ENCODE peak calls at places on chromosomes 13 and 19, in four cellular contexts. One of them, this sample, is unnamed.

GRCh38 chr19:45130888-45131615 is 29.7 kb downstream of the NKPD1 start:
- DNase-seq in tibial artery: no peak
- DNase-seq in ovary: no peak
- DNase-seq in stomach: peak; percentile 63
- DNase-seq in this sample: no peak

GRCh38 chr13:33105387-33106005 is 89.3 kb downstream of the KL start:
- DNase-seq in tibial artery: no peak
- DNase-seq in stomach: no peak
- DNase-seq in ovary: no peak
- DNase-seq in this sample: no peak

GRCh38 chr13:20405691-20406090 is 120.0 kb downstream of the CRYL1 start:
- DNase-seq in tibial artery: no peak
- DNase-seq in ovary: no peak
- DNase-seq in stomach: peak; percentile 18
- DNase-seq in this sample: no peak

GRCh38 chr13:95485045-95485517 is 67.4 kb upstream of the CLDN10 start:
- DNase-seq in tibial artery: no peak
- DNase-seq in stomach: no peak
- DNase-seq in ovary: no peak
- DNase-seq in this sample: no peak

GRCh38 chr13:95099541-95099940 is 201.7 kb downstream of the ABCC4 start:
- DNase-seq in tibial artery: no peak
- DNase-seq in stomach: peak; percentile 57
- DNase-seq in ovary: no peak
- DNase-seq in this sample: no peak

GRCh38 chr13:113458218-113459065 is 5.2 kb upstream of the ADPRHL1 start:
- DNase-seq in tibial artery: no peak
- DNase-seq in stomach: no peak
- DNase-seq in ovary: no peak
- DNase-seq in this sample: no peak

GRCh38 chr13:108755084-108755483 is 125.7 kb downstream of the MYO16 start:
- DNase-seq in tibial artery: no peak
- DNase-seq in ovary: no peak
- DNase-seq in stomach: no peak
- DNase-seq in this sample: no peak

GRCh38 chr19:49761249-49761624 is 1.9 kb downstream of the TSKS start:
- DNase-seq in stomach: no peak
- DNase-seq in tibial artery: no peak
- DNase-seq in ovary: no peak
- DNase-seq in this sample: no peak

GRCh38 chr19:2923510-2923909 is 21.3 kb downstream of the ZNF77 start:
- DNase-seq in ovary: no peak
- DNase-seq in tibial artery: no peak
- DNase-seq in stomach: no peak
- DNase-seq in this sample: no peak

GRCh38 chr19:911197-912033 is 1.6 kb downstream of the R3HDM4 start:
- DNase-seq in tibial artery: no peak
- DNase-seq in stomach: no peak
- DNase-seq in ovary: no peak
- DNase-seq in this sample: no peak

GRCh38 chr13:38686635-38687245 is at the start of gene FREM2:
- DNase-seq in ovary: peak; percentile 71
- DNase-seq in stomach: peak; percentile 57
- DNase-seq in tibial artery: no peak
- DNase-seq in this sample: no peak

GRCh38 chr13:65844266-65844841 is 1385.8 kb downstream of the PCDH9 start:
- DNase-seq in ovary: no peak
- DNase-seq in tibial artery: peak; percentile 59
- DNase-seq in stomach: no peak
- DNase-seq in this sample: no peak

GRCh38 chr13:111857336-111857735 is 209.6 kb upstream of the SOX1 start:
- DNase-seq in stomach: no peak
- DNase-seq in tibial artery: no peak
- DNase-seq in ovary: no peak
- DNase-seq in this sample: no peak

GRCh38 chr13:95834134-95834765 is 157.3 kb downstream of the DNAJC3 start:
- DNase-seq in tibial artery: peak; percentile 68
- DNase-seq in stomach: peak; percentile 65
- DNase-seq in ovary: peak; percentile 60
- DNase-seq in this sample: no peak

GRCh38 chr13:27556109-27556508 is 64.2 kb downstream of the LNX2 start:
- DNase-seq in tibial artery: peak; percentile 70
- DNase-seq in ovary: no peak
- DNase-seq in stomach: no peak
- DNase-seq in this sample: no peak

GRCh38 chr13:114226699-114227323 is 7.9 kb upstream of the CDC16 start:
- DNase-seq in stomach: peak; percentile 94
- DNase-seq in ovary: peak; percentile 83
- DNase-seq in tibial artery: peak; percentile 89
- DNase-seq in this sample: no peak

GRCh38 chr19:17553256-17553655 is 2.2 kb upstream of the COLGALT1 start:
- DNase-seq in stomach: no peak
- DNase-seq in ovary: peak; percentile 77
- DNase-seq in tibial artery: peak; percentile 81
- DNase-seq in this sample: no peak

GRCh38 chr13:44976196-44976595 is 13.1 kb downstream of the NUFIP1 start:
- DNase-seq in ovary: no peak
- DNase-seq in tibial artery: no peak
- DNase-seq in stomach: no peak
- DNase-seq in this sample: no peak

GRCh38 chr19:2714531-2715269 is 6.5 kb downstream of the DIRAS1 start:
- DNase-seq in ovary: no peak
- DNase-seq in stomach: no peak
- DNase-seq in tibial artery: no peak
- DNase-seq in this sample: no peak

GRCh38 chr13:22487932-22488331 is 692.8 kb upstream of the SGCG start:
- DNase-seq in ovary: no peak
- DNase-seq in stomach: no peak
- DNase-seq in tibial artery: no peak
- DNase-seq in this sample: no peak

GRCh38 chr13:21013682-21014038 is 47.7 kb downstream of the LATS2 start:
- DNase-seq in ovary: no peak
- DNase-seq in stomach: no peak
- DNase-seq in tibial artery: no peak
- DNase-seq in this sample: no peak

GRCh38 chr19:6842871-6843607 is 44.3 kb upstream of the ADGRE1 start:
- DNase-seq in tibial artery: peak; percentile 7
- DNase-seq in ovary: no peak
- DNase-seq in stomach: no peak
- DNase-seq in this sample: no peak

GRCh38 chr13:85828094-85828684 is 29.0 kb upstream of the SLITRK6 start:
- DNase-seq in ovary: no peak
- DNase-seq in stomach: no peak
- DNase-seq in tibial artery: no peak
- DNase-seq in this sample: no peak

GRCh38 chr19:13298565-13299481 is 148.6 kb downstream of the IER2 start:
- DNase-seq in tibial artery: no peak
- DNase-seq in ovary: no peak
- DNase-seq in stomach: no peak
- DNase-seq in this sample: no peak

GRCh38 chr19:4722671-4723464 is 774 bp downstream of the DPP9 start:
- DNase-seq in stomach: peak; percentile 39
- DNase-seq in tibial artery: peak; percentile 90
- DNase-seq in ovary: peak; percentile 81
- DNase-seq in this sample: no peak

GRCh38 chr13:39870197-39870746 is 214.8 kb downstream of the COG6 start:
- DNase-seq in ovary: no peak
- DNase-seq in tibial artery: no peak
- DNase-seq in stomach: no peak
- DNase-seq in this sample: no peak

GRCh38 chr19:6587998-6588507 is 2.9 kb downstream of the CD70 start:
- DNase-seq in ovary: no peak
- DNase-seq in tibial artery: no peak
- DNase-seq in stomach: no peak
- DNase-seq in this sample: no peak

GRCh38 chr13:109307027-109307426 is 479.4 kb downstream of the IRS2 start:
- DNase-seq in ovary: no peak
- DNase-seq in tibial artery: no peak
- DNase-seq in stomach: no peak
- DNase-seq in this sample: no peak

GRCh38 chr13:100566543-100566942 is 22.0 kb downstream of the GGACT start:
- DNase-seq in tibial artery: no peak
- DNase-seq in stomach: no peak
- DNase-seq in ovary: no peak
- DNase-seq in this sample: no peak

GRCh38 chr19:18153555-18154134 is 682 bp downstream of the PIK3R2 start:
- DNase-seq in ovary: peak; percentile 66
- DNase-seq in tibial artery: no peak
- DNase-seq in stomach: no peak
- DNase-seq in this sample: no peak

GRCh38 chr19:2703691-2704216 is 1.3 kb upstream of the GNG7 start:
- DNase-seq in stomach: no peak
- DNase-seq in ovary: no peak
- DNase-seq in tibial artery: no peak
- DNase-seq in this sample: no peak

GRCh38 chr19:11422163-11423068 is 3.3 kb upstream of the RGL3 start:
- DNase-seq in stomach: peak; percentile 91
- DNase-seq in tibial artery: peak; percentile 94
- DNase-seq in ovary: peak; percentile 54
- DNase-seq in this sample: peak; percentile 23

GRCh38 chr13:50635504-50635903 is 208.0 kb downstream of the DLEU7 start:
- DNase-seq in tibial artery: peak; percentile 71
- DNase-seq in ovary: no peak
- DNase-seq in stomach: no peak
- DNase-seq in this sample: no peak
- TF ChIP-seq CTCF in tibial artery: no peak
- TF ChIP-seq CTCF in ovary: no peak
- TF ChIP-seq CTCF in stomach: no peak
- TF ChIP-seq CTCF in this sample: no peak

GRCh38 chr19:38908854-38909253 is 3.1 kb downstream of the CCER2 start:
- DNase-seq in ovary: no peak
- DNase-seq in tibial artery: no peak
- DNase-seq in stomach: no peak
- DNase-seq in this sample: no peak
- H3K4me3 ChIP-seq in ovary: no peak overlapping the region
- H3K4me3 ChIP-seq in tibial artery: no peak overlapping the region
- H3K4me3 ChIP-seq in stomach: no peak overlapping the region
- H3K4me3 ChIP-seq in this sample: no peak overlapping the region

GRCh38 chr13:106865706-106866288 is 297.9 kb upstream of the ARGLU1 start:
- DNase-seq in stomach: no peak
- DNase-seq in tibial artery: no peak
- DNase-seq in ovary: no peak
- DNase-seq in this sample: no peak

GRCh38 chr13:106867249-106867648 is 299.3 kb upstream of the ARGLU1 start:
- DNase-seq in tibial artery: no peak
- DNase-seq in stomach: peak; percentile 29
- DNase-seq in ovary: no peak
- DNase-seq in this sample: no peak
- TF ChIP-seq CTCF in tibial artery: peak; percentile 32
- TF ChIP-seq CTCF in stomach: no peak
- TF ChIP-seq CTCF in ovary: no peak
- TF ChIP-seq CTCF in this sample: peak; percentile 11

GRCh38 chr19:38045554-38046253 is 138.7 kb downstream of the SIPA1L3 start:
- DNase-seq in tibial artery: no peak
- DNase-seq in ovary: no peak
- DNase-seq in stomach: no peak
- DNase-seq in this sample: no peak

GRCh38 chr19:38047048-38047435 is 140.0 kb downstream of the SIPA1L3 start:
- DNase-seq in stomach: no peak
- DNase-seq in ovary: no peak
- DNase-seq in tibial artery: no peak
- DNase-seq in this sample: no peak

GRCh38 chr19:38046254-38047047 is 139.4 kb downstream of the SIPA1L3 start:
- DNase-seq in ovary: no peak
- DNase-seq in stomach: peak; percentile 35
- DNase-seq in tibial artery: no peak
- DNase-seq in this sample: no peak

GRCh38 chr19:38047641-38048040 is 140.6 kb downstream of the SIPA1L3 start:
- DNase-seq in tibial artery: no peak
- DNase-seq in stomach: no peak
- DNase-seq in ovary: no peak
- DNase-seq in this sample: no peak

GRCh38 chr19:38049105-38049649 is 142.2 kb downstream of the SIPA1L3 start:
- DNase-seq in ovary: no peak
- DNase-seq in stomach: peak; percentile 29
- DNase-seq in tibial artery: no peak
- DNase-seq in this sample: no peak
- H3K4me3 ChIP-seq in ovary: no peak overlapping the region
- H3K4me3 ChIP-seq in stomach: no peak overlapping the region
- H3K4me3 ChIP-seq in tibial artery: no peak overlapping the region
- H3K4me3 ChIP-seq in this sample: no peak overlapping the region

GRCh38 chr13:23512762-23513395 is 57.3 kb upstream of the TNFRSF19 start:
- DNase-seq in ovary: no peak
- DNase-seq in tibial artery: no peak
- DNase-seq in stomach: no peak
- DNase-seq in this sample: no peak

GRCh38 chr13:23509781-23510543 is 60.2 kb upstream of the TNFRSF19 start:
- DNase-seq in tibial artery: no peak
- DNase-seq in ovary: no peak
- DNase-seq in stomach: no peak
- DNase-seq in this sample: no peak

GRCh38 chr13:23513460-23513859 is 56.8 kb upstream of the TNFRSF19 start:
- DNase-seq in tibial artery: no peak
- DNase-seq in ovary: no peak
- DNase-seq in stomach: no peak
- DNase-seq in this sample: no peak

GRCh38 chr13:23510544-23510916 is 59.7 kb upstream of the TNFRSF19 start:
- DNase-seq in stomach: no peak
- DNase-seq in tibial artery: no peak
- DNase-seq in ovary: no peak
- DNase-seq in this sample: no peak

GRCh38 chr13:23510979-23511735 is 59.1 kb upstream of the TNFRSF19 start:
- DNase-seq in ovary: no peak
- DNase-seq in tibial artery: no peak
- DNase-seq in stomach: no peak
- DNase-seq in this sample: no peak
- TF ChIP-seq CTCF in ovary: no peak
- TF ChIP-seq CTCF in tibial artery: no peak
- TF ChIP-seq CTCF in stomach: no peak
- TF ChIP-seq CTCF in this sample: peak; percentile 32

GRCh38 chr19:46784262-46785053 is 3.9 kb downstream of the SLC1A5 start:
- DNase-seq in ovary: peak; percentile 67
- DNase-seq in stomach: peak; percentile 84
- DNase-seq in tibial artery: peak; percentile 73
- DNase-seq in this sample: no peak

GRCh38 chr19:46785054-46785979 is 3.1 kb downstream of the SLC1A5 start:
- DNase-seq in ovary: no peak
- DNase-seq in stomach: no peak
- DNase-seq in tibial artery: no peak
- DNase-seq in this sample: no peak

GRCh38 chr19:46785980-46786235 is 2.5 kb downstream of the SLC1A5 start:
- DNase-seq in ovary: no peak
- DNase-seq in stomach: no peak
- DNase-seq in tibial artery: no peak
- DNase-seq in this sample: no peak

GRCh38 chr19:46782355-46783019 is 5.9 kb downstream of the SLC1A5 start:
- DNase-seq in tibial artery: no peak
- DNase-seq in stomach: no peak
- DNase-seq in ovary: no peak
- DNase-seq in this sample: no peak

GRCh38 chr19:46783670-46784069 is 4.7 kb downstream of the SLC1A5 start:
- DNase-seq in stomach: no peak
- DNase-seq in tibial artery: no peak
- DNase-seq in ovary: peak; percentile 48
- DNase-seq in this sample: no peak
- H3K4me3 ChIP-seq in stomach: no peak overlapping the region
- H3K4me3 ChIP-seq in tibial artery: peak overlapping the region; percentile 95
- H3K4me3 ChIP-seq in ovary: no peak overlapping the region
- H3K4me3 ChIP-seq in this sample: peak overlapping the region; percentile 97